ENCODE peak calls at places on chromosomes 13 and 19, in seven cellular contexts. K is psoas muscle; O is fibroblast of lung; Y is CD8-positive, alpha-beta T cell; V is CD8-positive, alpha-beta memory T cell; N is ovary; F is cardiac muscle cell. A is an unnamed sample.

GRCh38 chr13:95253033-95253432 is 48.2 kb downstream of the ABCC4 start:
- DNase-seq in O (no peak), Y (no peak), N (no peak), V (no peak), F (no peak), K (no peak), A (no peak)

GRCh38 chr19:42233638-42234292 is 8.6 kb downstream of the GSK3A start:
- DNase-seq in F (no peak), N (no peak), V (no peak), K (no peak), Y (no peak), O (no peak), A (no peak)

GRCh38 chr19:19618384-19619051 is at the start of gene PBX4:
- DNase-seq in V (peak; percentile 99), O (peak; percentile 85), K (peak; percentile 87), Y (peak; percentile 100), N (peak; percentile 96), F (peak; percentile 98), A (peak; percentile 88)

GRCh38 chr13:113129921-113130750 is 7.5 kb downstream of the F10 start:
- DNase-seq in V (no peak), F (no peak), Y (no peak), O (peak; percentile 31), K (no peak), N (peak; percentile 21), A (peak; percentile 32)

GRCh38 chr19:4971424-4971793 is 2.5 kb downstream of the KDM4B start:
- DNase-seq in N (peak; percentile 39), V (no peak), O (no peak), K (no peak), Y (no peak), F (no peak), A (peak; percentile 72)

GRCh38 chr13:67075239-67075638 is 154.9 kb downstream of the PCDH9 start:
- DNase-seq in F (no peak), O (no peak), K (no peak), V (no peak), Y (no peak), N (no peak), A (no peak)

GRCh38 chr19:44925114-44925891 is 10.9 kb downstream of the APOC1 start:
- DNase-seq in F (no peak), N (peak; percentile 88), K (peak; percentile 84), V (no peak), Y (no peak), O (peak; percentile 19), A (peak; percentile 97)

GRCh38 chr19:42111811-42112210 is 20.4 kb downstream of the POU2F2 start:
- DNase-seq in N (no peak), V (no peak), K (no peak), O (peak; percentile 76), F (no peak), Y (no peak), A (no peak)

GRCh38 chr19:1063030-1063908 is 3.7 kb upstream of the ARHGAP45 start:
- DNase-seq in F (no peak), Y (peak; percentile 59), V (peak; percentile 58), K (peak; percentile 23), N (no peak), O (no peak), A (no peak)

GRCh38 chr13:111557921-111558699 is 237.7 kb downstream of the TEX29 start:
- DNase-seq in N (no peak), K (no peak), F (no peak), V (no peak), Y (no peak), O (no peak), A (no peak)

GRCh38 chr13:40679586-40679985 is 13.1 kb upstream of the FOXO1 start:
- DNase-seq in N (no peak), Y (no peak), F (no peak), K (no peak), O (no peak), V (no peak), A (no peak)

GRCh38 chr19:7869910-7870511 is 4.2 kb downstream of the PRR36 start:
- DNase-seq in N (peak; percentile 78), V (peak; percentile 45), K (peak; percentile 55), O (no peak), F (peak; percentile 91), Y (peak; percentile 63), A (peak; percentile 94)

GRCh38 chr13:33348366-33348765 is 62.8 kb upstream of the STARD13 start:
- DNase-seq in O (peak; percentile 77), K (no peak), N (no peak), Y (no peak), F (no peak), V (no peak), A (no peak)

GRCh38 chr13:95496485-95496884 is 56.0 kb upstream of the CLDN10 start:
- DNase-seq in K (no peak), Y (no peak), N (no peak), F (no peak), O (no peak), V (no peak), A (no peak)

GRCh38 chr19:7701654-7702457 is at the start of gene FCER2:
- DNase-seq in V (no peak), O (no peak), K (no peak), F (no peak), Y (no peak), N (no peak), A (no peak)

GRCh38 chr19:7953576-7953975 is 10.1 kb upstream of the TIMM44 start:
- DNase-seq in K (no peak), Y (no peak), N (no peak), V (no peak), F (no peak), O (no peak), A (no peak)

GRCh38 chr19:52492991-52493470 is 34.4 kb upstream of the ZNF808 start:
- DNase-seq in F (peak; percentile 68), N (no peak), Y (no peak), V (no peak), K (no peak), O (no peak), A (no peak)

GRCh38 chr13:91785435-91786137 is 387.2 kb downstream of the GPC5 start:
- DNase-seq in N (no peak), V (no peak), O (no peak), K (no peak), F (no peak), Y (no peak), A (no peak)

GRCh38 chr13:29515372-29515771 is 80.1 kb downstream of the SLC7A1 start:
- DNase-seq in N (no peak), V (no peak), O (no peak), K (no peak), F (no peak), Y (no peak), A (no peak)

GRCh38 chr13:67175836-67176235 is 54.3 kb downstream of the PCDH9 start:
- DNase-seq in F (no peak), V (no peak), Y (no peak), N (no peak), K (no peak), O (no peak), A (no peak)

GRCh38 chr19:52492201-52492960 is 35.1 kb upstream of the ZNF808 start:
- DNase-seq in K (no peak), O (no peak), N (no peak), F (peak; percentile 82), V (no peak), Y (peak; percentile 7), A (no peak)

GRCh38 chr19:33861950-33862349 is 65.3 kb downstream of the KCTD15 start:
- DNase-seq in O (no peak), Y (no peak), V (no peak), K (no peak), N (no peak), F (no peak), A (no peak)

GRCh38 chr13:89584058-89584457 is 1763.4 kb upstream of the MIR17HG start:
- DNase-seq in Y (no peak), V (no peak), K (no peak), O (peak; percentile 51), F (no peak), N (no peak), A (no peak)

GRCh38 chr19:5803441-5803751 is 1.5 kb upstream of the NRTN start:
- DNase-seq in N (no peak), F (no peak), Y (no peak), V (no peak), O (no peak), K (no peak), A (no peak)

GRCh38 chr19:16605552-16605951 is 22.5 kb downstream of the MED26 start:
- DNase-seq in O (no peak), F (no peak), Y (no peak), V (no peak), N (no peak), K (no peak), A (peak; percentile 68)
- H3K27ac ChIP-seq in O (no peak overlapping the region), F (peak overlapping the region; percentile 0), Y (no peak overlapping the region), V (no peak overlapping the region), N (no peak overlapping the region), K (peak overlapping the region; percentile 80), A (no peak overlapping the region)

GRCh38 chr13:60590775-60591174 is 193.8 kb downstream of the TDRD3 start:
- DNase-seq in V (no peak), N (no peak), F (no peak), Y (no peak), O (peak; percentile 75), K (no peak), A (no peak)

GRCh38 chr13:60591348-60591747 is 194.3 kb downstream of the TDRD3 start:
- DNase-seq in V (no peak), Y (no peak), O (peak; percentile 98), N (no peak), K (no peak), F (no peak), A (no peak)
- H3K4me3 ChIP-seq in V (no peak overlapping the region), Y (no peak overlapping the region), O (no peak overlapping the region), N (no peak overlapping the region), K (no peak overlapping the region), F (no peak overlapping the region), A (no peak overlapping the region)

GRCh38 chr19:18292810-18293641 is 11.6 kb upstream of the JUND start:
- DNase-seq in N (peak; percentile 94), O (peak; percentile 84), Y (peak; percentile 45), K (peak; percentile 85), F (peak; percentile 84), V (no peak), A (peak; percentile 97)
- H3K4me1 ChIP-seq in N (peaks cover 7% of the 10 kb centered on the region), O (peaks cover 16% of the 10 kb centered on the region), Y (peaks cover 54% of the 10 kb centered on the region), K (peaks cover 14% of the 10 kb centered on the region), F (peaks cover 8% of the 10 kb centered on the region), V (peaks cover 52% of the 10 kb centered on the region), A (peaks cover 22% of the 10 kb centered on the region)

DNA sequence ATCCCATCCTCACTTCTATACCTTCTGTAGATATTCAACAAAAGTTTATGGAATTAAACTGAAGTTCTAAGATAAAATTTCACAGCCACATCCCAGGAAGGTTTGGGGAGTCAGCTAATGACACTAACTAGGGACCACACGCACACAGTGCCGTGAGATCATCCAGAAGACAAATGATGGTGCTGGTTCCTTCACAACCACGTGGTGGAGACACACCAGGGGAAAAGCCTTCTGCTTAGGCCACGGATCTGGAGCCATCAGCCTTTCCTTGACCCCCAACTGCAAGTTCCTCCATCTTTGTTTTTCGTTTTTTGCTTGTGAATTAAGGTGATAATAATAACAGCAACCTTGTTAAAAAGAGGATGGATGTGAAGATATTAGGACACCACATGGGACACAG is 241.6 kb upstream of the MAB21L1 start:
- DNase-seq in V (no peak), N (no peak), O (no peak), K (no peak), F (no peak), Y (no peak), A (no peak)
- H3K27ac ChIP-seq in V (no peak overlapping the region), N (no peak overlapping the region), O (no peak overlapping the region), K (no peak overlapping the region), F (no peak overlapping the region), Y (no peak overlapping the region), A (no peak overlapping the region)